ENCODE peak calls at places on chromosome 10, in nine cellular contexts. D is prostate gland, J is K562, L is spleen, M is sigmoid colon, I is stomach, N is breast epithelium, Y is SK-N-SH, Z is Panc1. A is an unnamed sample. For H3K4me1, the result is how much of the 10 kb centered on the place peaks cover.

GRCh38 chr10:32007026-32007425 is 49.2 kb downstream of the KIF5B start:
- DNase-seq in N (no peak), Y (no peak), J (no peak), L (no peak), M (no peak), D (no peak), I (no peak), Z (no peak), A (no peak)

GRCh38 chr10:34121974-34122282 is 693.2 kb downstream of the PARD3 start:
- DNase-seq in N (no peak), M (no peak), J (no peak), Y (no peak), Z (no peak), I (no peak), D (no peak), L (no peak), A (peak)

GRCh38 chr10:98790817-98791216 is 344.1 kb upstream of the HPS1 start:
- DNase-seq in N (no peak), Z (no peak), L (no peak), Y (peak), J (peak), D (no peak), I (no peak), M (no peak), A (no peak)

GRCh38 chr10:71161429-71161828 is 50.9 kb upstream of the UNC5B start:
- DNase-seq in L (no peak), I (no peak), M (no peak), Y (no peak), D (no peak), Z (no peak), J (no peak), N (no peak), A (no peak)

GRCh38 chr10:124732931-124733536 is 11.1 kb downstream of the FAM53B start:
- DNase-seq in N (no peak), I (no peak), J (no peak), Y (no peak), Z (no peak), L (peak), M (peak), D (no peak), A (no peak)

GRCh38 chr10:124124123-124124768 is 30.8 kb upstream of the CHST15 start:
- DNase-seq in N (no peak), M (no peak), J (no peak), L (peak), D (no peak), I (no peak), Y (no peak), Z (no peak), A (no peak)

GRCh38 chr10:51139176-51139575 is 64.9 kb downstream of the PRKG1 start:
- DNase-seq in D (no peak), N (no peak), L (no peak), J (no peak), Y (no peak), I (no peak), Z (no peak), M (no peak), A (no peak)

GRCh38 chr10:103560886-103561285 is 67.4 kb downstream of the NEURL1 start:
- DNase-seq in M (no peak), J (no peak), I (no peak), L (no peak), N (no peak), D (no peak), Y (no peak), Z (no peak), A (no peak)

GRCh38 chr10:19970707-19971106 is 154.5 kb downstream of the PLXDC2 start:
- DNase-seq in D (no peak), I (no peak), N (no peak), M (no peak), J (no peak), L (no peak), Y (no peak), Z (no peak), A (no peak)

GRCh38 chr10:23383637-23384036 is 39.0 kb upstream of the C10orf67 start:
- DNase-seq in L (no peak), M (no peak), Y (no peak), I (no peak), J (no peak), N (no peak), Z (no peak), D (no peak), A (no peak)

GRCh38 chr10:69224862-69225657 is 4.9 kb downstream of the HKDC1 start:
- DNase-seq in Y (peak), Z (no peak), J (no peak), M (no peak), I (no peak), D (no peak), N (no peak), L (no peak), A (no peak)

GRCh38 chr10:76942556-76943416 is 694.8 kb downstream of the KCNMA1 start:
- DNase-seq in M (no peak), N (no peak), L (no peak), D (no peak), I (no peak), Z (no peak), J (no peak), Y (peak), A (no peak)

GRCh38 chr10:114538544-114538906 is 119.5 kb downstream of the ABLIM1 start:
- DNase-seq in M (no peak), L (no peak), I (peak), Z (no peak), N (no peak), D (peak), Y (no peak), J (no peak), A (no peak)

GRCh38 chr10:93815304-93816091 is 57.8 kb downstream of the LGI1 start:
- DNase-seq in J (no peak), L (no peak), Y (peak), M (no peak), D (no peak), N (no peak), Z (no peak), I (no peak), A (no peak)
- TF ChIP-seq CTCF in J (no peak), L (no peak), Y (no peak), M (no peak), D (no peak), N (no peak), Z (peak), I (no peak), A (no peak)

GRCh38 chr10:25113231-25114035 is 61.4 kb upstream of the GPR158 start:
- DNase-seq in D (peak), L (no peak), I (peak), N (peak), J (peak), Z (peak), Y (peak), M (peak), A (peak)
- H3K4me1 ChIP-seq in D (under half), L (under half), I (under half), N (under half), J (under half), Z (under half), Y (under half), M (under half), A (under half)

GRCh38 chr10:6912424-6912823 is 332.3 kb upstream of the PRKCQ start:
- DNase-seq in M (no peak), L (no peak), Y (no peak), J (no peak), I (no peak), Z (no peak), N (no peak), D (peak), A (no peak)

GRCh38 chr10:6916601-6917000 is 336.5 kb upstream of the PRKCQ start:
- DNase-seq in I (no peak), D (no peak), Z (no peak), M (no peak), J (no peak), Y (no peak), N (no peak), L (no peak), A (peak)

GRCh38 chr10:6915307-6915706 is 335.2 kb upstream of the PRKCQ start:
- DNase-seq in N (no peak), D (no peak), L (no peak), Y (no peak), Z (no peak), J (no peak), I (no peak), M (no peak), A (no peak)

GRCh38 chr10:6912021-6912420 is 331.9 kb upstream of the PRKCQ start:
- DNase-seq in L (no peak), I (no peak), Y (no peak), J (no peak), M (no peak), Z (no peak), D (no peak), N (no peak), A (no peak)

GRCh38 chr10:6912929-6913328 is 332.9 kb upstream of the PRKCQ start:
- DNase-seq in L (no peak), J (no peak), I (no peak), M (no peak), N (no peak), D (no peak), Z (no peak), Y (no peak), A (no peak)
- TF ChIP-seq POLR2AphosphoS5 in L (no peak), J (no peak), I (no peak), M (peak), N (no peak), D (no peak), Z (no peak), Y (no peak), A (no peak)

DNA sequence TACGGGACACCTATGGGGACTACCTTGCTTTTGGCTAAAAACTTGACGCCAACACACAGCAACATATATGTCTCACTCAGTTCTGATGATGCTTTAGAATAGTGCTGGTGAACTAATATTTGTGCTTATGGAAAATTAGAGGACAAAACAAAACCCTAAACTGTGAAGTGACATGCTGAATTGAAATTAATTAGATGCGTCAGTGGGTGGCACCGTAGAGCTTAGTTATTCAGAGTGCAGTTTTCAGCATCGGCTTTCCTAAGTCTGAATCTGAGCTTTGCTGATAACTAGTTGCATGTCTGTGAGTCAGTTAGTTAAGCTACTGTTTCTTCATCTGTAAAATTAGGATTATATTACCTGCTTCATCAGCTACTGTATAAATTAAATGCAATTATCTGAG is 245.0 kb upstream of the SORCS1 start:
- DNase-seq in Y (no peak), J (no peak), N (no peak), I (no peak), L (no peak), D (no peak), Z (no peak), M (no peak), A (no peak)
- TF ChIP-seq CTCF in Y (peak), J (no peak), N (no peak), I (no peak), L (peak), D (no peak), Z (peak), M (no peak), A (no peak)

A was measured in esophagus muscularis mucosa.